ENCODE peak calls at places on chromosomes 1 and 21, in six cellular contexts. R is A549, L is gastrocnemius medialis, K is transverse colon, U is lower leg skin, P is esophagus squamous epithelium. I is an unnamed sample.

GRCh38 chr1:1528639-1529267 is 11.7 kb downstream of the TMEM240 start:
- DNase-seq in P (no peak), L (no peak), U (no peak), K (no peak), R (no peak), I (no peak)

GRCh38 chr1:118081387-118081786 is 103.6 kb downstream of the SPAG17 start:
- DNase-seq in U (no peak), R (no peak), P (no peak), K (no peak), L (no peak), I (no peak)

GRCh38 chr1:170664283-170664827 is 424 bp downstream of the PRRX1 start:
- DNase-seq in L (no peak), R (no peak), K (peak), P (no peak), U (no peak), I (no peak)

GRCh38 chr1:34829250-34829649 is 30.3 kb downstream of the SMIM12 start:
- DNase-seq in L (no peak), U (no peak), R (no peak), K (no peak), P (no peak), I (no peak)

GRCh38 chr1:19351858-19352257 is 39.7 kb downstream of the SLC66A1 start:
- DNase-seq in L (no peak), U (no peak), R (no peak), K (no peak), P (no peak), I (no peak)

GRCh38 chr1:240706150-240706904 is 94.4 kb upstream of the GREM2 start:
- DNase-seq in L (no peak), K (no peak), U (no peak), R (no peak), P (no peak), I (no peak)

GRCh38 chr1:217369996-217370551 is 260.8 kb downstream of the GPATCH2 start:
- DNase-seq in L (no peak), U (no peak), P (no peak), K (no peak), R (no peak), I (no peak)

GRCh38 chr1:42163114-42163513 is 1.4 kb downstream of the GUCA2A start:
- DNase-seq in R (peak), L (no peak), U (no peak), K (no peak), P (no peak), I (no peak)

GRCh38 chr1:153342178-153342577 is 6.5 kb downstream of the PGLYRP4 start:
- DNase-seq in R (no peak), L (no peak), P (no peak), U (no peak), K (no peak), I (peak)

GRCh38 chr1:90864681-90865080 is 147.6 kb upstream of the BARHL2 start:
- DNase-seq in K (no peak), U (no peak), P (no peak), R (no peak), L (no peak), I (no peak)

GRCh38 chr1:67355745-67356424 is 48.2 kb downstream of the IL12RB2 start:
- DNase-seq in U (no peak), P (no peak), R (no peak), L (no peak), K (no peak), I (peak)

GRCh38 chr1:117001254-117001927 is at the start of gene CD101:
- DNase-seq in P (no peak), K (no peak), R (no peak), L (no peak), U (no peak), I (no peak)

GRCh38 chr1:36432616-36433015 is 17.6 kb downstream of the OSCP1 start:
- DNase-seq in L (no peak), P (no peak), R (no peak), U (no peak), K (no peak), I (no peak)

GRCh38 chr1:6962390-6962955 is 177.2 kb downstream of the CAMTA1 start:
- DNase-seq in K (peak), U (peak), R (peak), P (no peak), L (no peak), I (peak)

GRCh38 chr1:192626366-192627179 is 9.4 kb upstream of the RGS13 start:
- DNase-seq in U (no peak), R (no peak), K (no peak), L (no peak), P (no peak), I (no peak)

GRCh38 chr1:223620297-223620900 is 45.1 kb downstream of the CAPN8 start:
- DNase-seq in P (no peak), K (no peak), U (no peak), R (no peak), L (no peak), I (no peak)

GRCh38 chr1:183267646-183268431 is 81.8 kb downstream of the LAMC2 start:
- DNase-seq in P (no peak), K (no peak), L (peak), R (peak), U (peak), I (no peak)

GRCh38 chr1:167012570-167012969 is 23.5 kb downstream of the MAEL start:
- DNase-seq in U (no peak), K (no peak), R (no peak), L (no peak), P (no peak), I (no peak)

GRCh38 chr1:147204080-147204479 is 21.1 kb downstream of the FMO5 start:
- DNase-seq in U (no peak), R (no peak), P (no peak), K (no peak), L (no peak), I (no peak)

GRCh38 chr1:67683306-67683705 is 1.7 kb upstream of the GADD45A start:
- DNase-seq in P (no peak), R (peak), U (no peak), K (no peak), L (no peak), I (peak)

GRCh38 chr1:97918961-97919360 is 1.9 kb downstream of the DPYD start:
- DNase-seq in R (no peak), P (no peak), K (no peak), L (no peak), U (no peak), I (no peak)

GRCh38 chr1:37473431-37474050 is 839 bp upstream of the ZC3H12A start:
- DNase-seq in K (no peak), R (peak), U (no peak), P (no peak), L (no peak), I (peak)

GRCh38 chr1:185159966-185160365 is 3.0 kb downstream of the SWT1 start:
- DNase-seq in U (no peak), L (no peak), R (no peak), K (no peak), P (no peak), I (no peak)

GRCh38 chr1:192635939-192636338 is at the start of gene RGS13:
- DNase-seq in R (no peak), P (no peak), L (no peak), U (no peak), K (no peak), I (no peak)

GRCh38 chr1:62367005-62367547 is 47.8 kb upstream of the KANK4 start:
- DNase-seq in L (no peak), R (no peak), P (no peak), U (no peak), K (no peak), I (no peak)

GRCh38 chr1:12185556-12186276 is 18.9 kb downstream of the TNFRSF1B start:
- DNase-seq in P (no peak), K (no peak), L (no peak), U (no peak), R (no peak), I (no peak)

GRCh38 chr1:7388488-7389185 is 382.5 kb upstream of the VAMP3 start:
- DNase-seq in P (no peak), K (no peak), R (no peak), L (no peak), U (peak), I (no peak)

GRCh38 chr1:200741808-200742207 is 3.1 kb downstream of the CAMSAP2 start:
- DNase-seq in K (no peak), P (no peak), U (no peak), L (no peak), R (no peak), I (no peak)

GRCh38 chr1:176448340-176448739 is 14.6 kb upstream of the PAPPA2 start:
- DNase-seq in L (no peak), U (no peak), K (no peak), P (no peak), R (no peak), I (no peak)

GRCh38 chr1:35184495-35185199 is 8.3 kb downstream of the SFPQ start:
- DNase-seq in L (no peak), R (no peak), K (no peak), P (no peak), U (no peak), I (no peak)

GRCh38 chr1:59678065-59678808 is 136.5 kb upstream of the HOOK1 start:
- DNase-seq in K (no peak), L (no peak), P (no peak), R (no peak), U (no peak), I (no peak)

GRCh38 chr1:115530407-115530806 is 111.4 kb upstream of the VANGL1 start:
- DNase-seq in U (no peak), K (no peak), P (no peak), L (no peak), R (no peak), I (no peak)

GRCh38 chr1:159854101-159854692 is 8.3 kb downstream of the VSIG8 start:
- DNase-seq in R (peak), K (peak), U (peak), P (no peak), L (peak), I (peak)
- TF ChIP-seq POLR2A in R (peak), K (no peak), U (no peak), P (no peak), L (no peak), I (no peak)

DNA sequence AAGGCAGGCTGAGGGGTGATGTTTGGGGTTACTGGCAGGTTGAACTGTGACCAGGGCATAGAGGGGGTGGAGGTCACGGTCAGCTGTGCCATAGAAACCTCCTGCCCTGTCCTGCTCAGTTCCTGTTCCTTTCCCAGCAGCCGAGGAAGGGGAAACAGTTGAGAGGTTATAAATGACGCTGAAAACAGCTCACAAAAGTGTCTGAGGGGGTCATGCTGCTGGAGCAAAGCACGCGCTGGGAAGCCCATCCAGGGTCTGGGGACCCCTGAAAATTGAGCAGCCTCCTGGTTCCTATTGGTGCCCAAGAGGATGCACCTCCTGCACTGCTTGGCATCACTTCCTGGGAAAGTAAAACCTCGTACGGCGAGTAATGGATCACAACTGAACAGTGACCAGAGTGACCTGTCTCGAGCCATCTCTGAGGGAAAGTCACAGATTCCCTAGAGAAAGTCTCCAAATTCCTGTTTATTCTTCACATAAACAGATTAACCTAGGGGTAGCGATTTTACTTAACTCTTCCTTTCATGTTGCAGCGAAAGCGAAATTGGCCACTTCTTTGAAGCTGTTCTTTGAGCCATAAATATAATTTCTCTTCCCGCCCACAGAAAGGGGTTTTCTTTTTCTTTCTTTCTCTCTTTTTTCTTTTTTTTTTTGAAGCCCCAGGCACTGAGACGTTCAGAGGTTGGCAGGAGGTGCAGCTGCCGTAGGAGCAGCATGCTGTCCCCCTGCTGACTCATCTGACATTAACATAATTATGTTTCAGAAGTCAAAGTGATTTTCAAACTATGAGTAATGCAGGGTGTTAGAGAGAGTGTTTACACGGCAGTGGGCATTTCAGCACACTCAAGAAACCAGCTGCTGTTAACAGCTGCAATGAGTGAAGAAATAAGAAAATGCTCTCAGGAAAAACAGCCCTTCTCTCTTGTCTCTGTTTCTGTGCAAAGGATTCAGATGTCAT is 41.8 kb upstream of the ATF3 start:
- DNase-seq in K (peak), U (peak), L (no peak), P (no peak), R (peak), I (peak)
- TF ChIP-seq POLR2A in K (peak), U (no peak), L (peak), P (peak), R (no peak), I (no peak)

GRCh38 chr1:234772345-234773147 is 162.6 kb upstream of the IRF2BP2 start:
- DNase-seq in K (peak), L (peak), U (peak), P (peak), R (peak), I (peak)
- TF ChIP-seq POLR2A in K (peak), L (peak), U (no peak), P (no peak), R (no peak), I (peak)

DNA sequence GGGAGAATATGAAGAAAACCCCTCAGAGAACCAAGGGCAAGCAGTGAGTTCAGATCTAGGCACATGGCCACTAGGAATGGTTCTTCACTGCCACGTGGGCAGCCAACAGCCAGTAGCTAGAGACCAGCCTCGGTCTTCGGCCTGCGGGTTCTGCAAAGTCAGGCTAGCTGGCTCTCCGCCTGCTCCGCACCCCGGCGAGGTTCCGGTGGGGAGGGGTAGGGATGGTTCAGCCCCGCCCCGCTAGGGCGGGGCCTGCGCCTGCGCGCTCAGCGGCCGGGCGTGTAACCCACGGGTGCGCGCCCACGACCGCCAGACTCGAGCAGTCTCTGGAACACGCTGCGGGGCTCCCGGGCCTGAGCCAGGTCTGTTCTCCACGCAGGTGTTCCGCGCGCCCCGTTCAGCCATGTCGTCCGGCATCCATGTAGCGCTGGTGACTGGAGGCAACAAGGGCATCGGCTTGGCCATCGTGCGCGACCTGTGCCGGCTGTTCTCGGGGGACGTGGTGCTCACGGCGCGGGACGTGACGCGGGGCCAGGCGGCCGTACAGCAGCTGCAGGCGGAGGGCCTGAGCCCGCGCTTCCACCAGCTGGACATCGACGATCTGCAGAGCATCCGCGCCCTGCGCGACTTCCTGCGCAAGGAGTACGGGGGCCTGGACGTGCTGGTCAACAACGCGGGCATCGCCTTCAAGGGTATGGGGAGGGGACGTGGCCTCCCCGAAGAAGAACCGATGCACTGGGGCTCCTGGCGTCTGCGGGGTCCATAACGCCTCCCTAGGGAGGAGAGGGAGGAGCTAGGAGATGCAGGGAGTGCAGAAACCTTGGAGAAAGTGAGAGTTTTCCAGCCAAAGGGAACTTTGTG is at the start of gene CBR1:
- DNase-seq in U (peak), R (peak), L (peak), P (peak), K (peak), I (peak)
- TF ChIP-seq POLR2A in U (no peak), R (peak), L (peak), P (peak), K (peak), I (peak)

GRCh38 chr1:203475012-203475981 is at the start of gene PRELP:
- DNase-seq in R (peak), L (peak), U (peak), K (peak), P (no peak), I (no peak)
- TF ChIP-seq POLR2A in R (no peak), L (peak), U (peak), K (peak), P (no peak), I (no peak)

DNA sequence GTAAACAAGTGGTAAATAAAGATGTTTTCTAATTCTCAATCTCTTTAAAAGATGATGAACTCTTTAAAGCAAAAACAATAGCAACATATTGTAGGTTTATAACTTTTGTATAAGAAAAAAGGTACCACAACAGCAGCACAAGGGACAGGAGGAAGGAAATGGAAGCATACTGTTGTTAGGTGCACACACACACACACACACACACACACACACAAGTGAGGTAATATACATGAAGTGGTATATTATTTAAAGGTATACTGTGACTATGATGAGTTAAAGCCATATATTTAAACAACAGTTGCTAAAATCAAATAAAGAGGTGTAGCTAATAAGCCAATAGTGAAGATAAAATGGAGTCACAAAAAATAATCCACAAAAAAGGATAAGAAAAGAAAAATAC is 20.0 kb downstream of the PPP1R15B start:
- DNase-seq in L (no peak), R (no peak), U (no peak), P (no peak), K (no peak), I (no peak)
- TF ChIP-seq POLR2A in L (no peak), R (no peak), U (no peak), P (no peak), K (no peak), I (no peak)

GRCh38 chr1:15848143-15848928 is 829 bp downstream of the SPEN start:
- DNase-seq in L (no peak), P (no peak), U (peak), K (peak), R (no peak), I (peak)
- TF ChIP-seq POLR2A in L (no peak), P (no peak), U (no peak), K (no peak), R (no peak), I (no peak)

I was measured in erythroblast.